ENCODE peak calls at places on chromosomes 16 and 17, in nine cellular contexts. Y is activated CD4-positive, alpha-beta T cell treated with anti-CD3 and anti-CD28 coated beads, Interleukin-2, amount 50 U/mL, for 1 hour; I is C1 segment of cervical spinal cord; K is T-cell; U is EL; V is A172; X is stimulated activated CD8-positive, alpha-beta memory T cell treated with anti-CD3 and anti-CD28 coated beads, Interleukin-4, amount 100 ng/mL, for 1 hour; Q is effector memory CD4-positive, alpha-beta T cell; S is DMS153. H is an unnamed sample.

GRCh38 chr17:33200116-33200515 is 93.0 kb downstream of the ASIC2 start:
- DNase-seq in Q (no peak), X (no peak), S (no peak), V (no peak), U (peak), K (no peak), Y (no peak), I (no peak), H (no peak)

GRCh38 chr17:44004077-44004760 is at the start of gene NAGS:
- DNase-seq in Q (no peak), Y (no peak), X (no peak), V (no peak), S (no peak), I (no peak), U (no peak), K (no peak), H (peak)

GRCh38 chr16:26050489-26050888 is 358.7 kb downstream of the HS3ST4 start:
- DNase-seq in I (no peak), S (no peak), V (no peak), U (no peak), Q (no peak), Y (no peak), X (no peak), K (no peak), H (no peak)

GRCh38 chr16:1778200-1779179 is 3.9 kb downstream of the SPSB3 start:
- DNase-seq in V (no peak), S (no peak), Q (no peak), U (no peak), Y (no peak), K (no peak), I (no peak), X (no peak), H (no peak)

GRCh38 chr17:80453126-80453979 is 23.1 kb downstream of the NPTX1 start:
- DNase-seq in I (no peak), U (no peak), Y (no peak), X (no peak), K (no peak), V (no peak), Q (no peak), S (no peak), H (no peak)

GRCh38 chr17:3802461-3803307 is 1.7 kb upstream of the ITGAE start:
- DNase-seq in V (peak), U (peak), I (no peak), S (no peak), Y (no peak), X (no peak), Q (no peak), K (no peak), H (no peak)

GRCh38 chr17:29177871-29178749 is 2.1 kb downstream of the MYO18A start:
- DNase-seq in Y (no peak), V (no peak), K (no peak), S (peak), Q (no peak), X (no peak), U (no peak), I (no peak), H (peak)

GRCh38 chr17:36629252-36629847 is 28.0 kb downstream of the MRM1 start:
- DNase-seq in Y (peak), S (peak), U (peak), K (peak), V (peak), X (peak), I (peak), Q (peak), H (peak)

GRCh38 chr17:48997103-48997826 is at the start of gene IGF2BP1:
- DNase-seq in Q (no peak), V (peak), X (no peak), Y (no peak), U (peak), I (no peak), S (no peak), K (no peak), H (peak)

GRCh38 chr17:50042211-50042610 is 13.7 kb upstream of the ITGA3 start:
- DNase-seq in S (no peak), Y (no peak), Q (no peak), V (no peak), I (no peak), K (no peak), X (no peak), U (no peak), H (no peak)

GRCh38 chr17:42577140-42577531 is 393 bp downstream of the PSMC3IP start:
- DNase-seq in V (no peak), U (no peak), Q (no peak), Y (no peak), K (no peak), I (no peak), X (no peak), S (no peak), H (peak)

GRCh38 chr17:15350777-15351486 is 9.5 kb upstream of the TEKT3 start:
- DNase-seq in U (no peak), V (no peak), X (no peak), I (no peak), Y (no peak), S (no peak), Q (no peak), K (no peak), H (no peak)

GRCh38 chr17:31394544-31394943 is 3.1 kb downstream of the RAB11FIP4 start:
- DNase-seq in S (no peak), X (no peak), K (no peak), I (no peak), U (peak), Q (no peak), V (peak), Y (peak), H (peak)

GRCh38 chr16:68406458-68407041 is 41.8 kb downstream of the SMPD3 start:
- DNase-seq in U (peak), S (peak), K (no peak), V (peak), Y (no peak), Q (no peak), X (no peak), I (no peak), H (no peak)

GRCh38 chr17:50559674-50560184 is 786 bp upstream of the CACNA1G start:
- DNase-seq in I (no peak), K (no peak), X (no peak), Y (no peak), U (peak), V (peak), Q (peak), S (no peak), H (peak)

GRCh38 chr17:55825213-55825612 is 74.4 kb downstream of the PCTP start:
- DNase-seq in I (no peak), K (no peak), Q (no peak), U (no peak), Y (no peak), X (no peak), S (no peak), V (no peak), H (no peak)

GRCh38 chr17:68955181-68955841 is at the start of gene ABCA8:
- DNase-seq in V (no peak), Y (no peak), S (no peak), Q (no peak), X (no peak), I (peak), U (no peak), K (no peak), H (no peak)

GRCh38 chr16:85465328-85466307 is 147.5 kb upstream of the GSE1 start:
- DNase-seq in Y (no peak), S (peak), I (no peak), K (no peak), U (peak), V (peak), Q (no peak), X (no peak), H (no peak)

GRCh38 chr17:8488931-8489330 is 53.2 kb downstream of the NDEL1 start:
- DNase-seq in V (peak), X (no peak), S (no peak), U (peak), Y (no peak), K (no peak), I (no peak), Q (no peak), H (no peak)

GRCh38 chr17:79812969-79813825 is 16.3 kb upstream of the CBX8 start:
- DNase-seq in X (no peak), I (no peak), U (no peak), K (no peak), Q (no peak), V (no peak), Y (no peak), S (no peak), H (peak)

GRCh38 chr16:68902376-68903345 is 59.3 kb downstream of the TANGO6 start:
- DNase-seq in Y (no peak), S (peak), I (peak), U (peak), K (no peak), X (no peak), V (peak), Q (no peak), H (peak)

GRCh38 chr17:65888649-65889048 is 303.3 kb downstream of the CEP112 start:
- DNase-seq in Q (no peak), Y (no peak), S (no peak), I (no peak), U (peak), K (no peak), X (no peak), V (peak), H (no peak)

GRCh38 chr16:4215106-4215505 is 26.8 kb downstream of the SRL start:
- DNase-seq in S (no peak), I (no peak), Q (no peak), U (no peak), V (no peak), Y (no peak), X (no peak), K (no peak), H (no peak)

GRCh38 chr17:77346765-77347164 is 206.0 kb downstream of the SEC14L1 start:
- DNase-seq in I (no peak), K (no peak), V (no peak), Y (no peak), U (no peak), Q (no peak), S (no peak), X (no peak), H (no peak)

GRCh38 chr17:38916771-38917170 is 8.6 kb upstream of the LASP1NB start:
- DNase-seq in V (no peak), Q (no peak), S (no peak), U (no peak), K (no peak), X (no peak), I (no peak), Y (no peak), H (no peak)

GRCh38 chr16:27098366-27099050 is 31.8 kb downstream of the C16orf82 start:
- DNase-seq in Y (no peak), Q (no peak), V (no peak), X (no peak), I (no peak), K (no peak), U (no peak), S (no peak), H (no peak)

GRCh38 chr17:54269886-54270285 is 447.2 kb downstream of the KIF2B start:
- DNase-seq in S (no peak), X (no peak), K (no peak), V (no peak), Q (no peak), I (no peak), Y (no peak), U (no peak), H (no peak)